ENCODE peak calls at places on chromosomes 4 and X, in six cellular contexts. One of them, this sample, is unnamed.

GRCh38 chrX:155148724-155149537 is 67.3 kb upstream of the VBP1 start:
- DNase-seq in K562: peak; percentile 23
- DNase-seq in GM23248: peak; percentile 25
- DNase-seq in mammary epithelial cell: peak; percentile 12
- DNase-seq in PC-3: peak; percentile 40
- DNase-seq in aorta: no peak
- DNase-seq in this sample: no peak

GRCh38 chr4:182102576-182102975 is 140.6 kb upstream of the TENM3 start:
- DNase-seq in K562: no peak
- DNase-seq in GM23248: no peak
- DNase-seq in mammary epithelial cell: no peak
- DNase-seq in PC-3: no peak
- DNase-seq in aorta: no peak
- DNase-seq in this sample: no peak

GRCh38 chr4:52241916-52242315 is 190.8 kb downstream of the SPATA18 start:
- DNase-seq in K562: no peak
- DNase-seq in GM23248: no peak
- DNase-seq in mammary epithelial cell: peak; percentile 41
- DNase-seq in PC-3: peak; percentile 89
- DNase-seq in aorta: no peak
- DNase-seq in this sample: no peak

GRCh38 chrX:133412246-133412645 is 3.0 kb downstream of the GPC4 start:
- DNase-seq in K562: no peak
- DNase-seq in GM23248: peak; percentile 67
- DNase-seq in mammary epithelial cell: no peak
- DNase-seq in PC-3: no peak
- DNase-seq in aorta: no peak
- DNase-seq in this sample: no peak

GRCh38 chr4:13902141-13902540 is 274.6 kb upstream of the BOD1L1 start:
- DNase-seq in K562: no peak
- DNase-seq in GM23248: peak; percentile 12
- DNase-seq in mammary epithelial cell: no peak
- DNase-seq in PC-3: no peak
- DNase-seq in aorta: no peak
- DNase-seq in this sample: no peak

GRCh38 chr4:80265571-80266266 is 745 bp upstream of the FGF5 start:
- DNase-seq in K562: peak; percentile 24
- DNase-seq in GM23248: peak; percentile 95
- DNase-seq in mammary epithelial cell: peak; percentile 80
- DNase-seq in PC-3: peak; percentile 52
- DNase-seq in aorta: no peak
- DNase-seq in this sample: no peak

GRCh38 chr4:130043796-130044195 is 947.8 kb downstream of the C4orf33 start:
- DNase-seq in K562: no peak
- DNase-seq in GM23248: no peak
- DNase-seq in mammary epithelial cell: no peak
- DNase-seq in PC-3: no peak
- DNase-seq in aorta: no peak
- DNase-seq in this sample: no peak

GRCh38 chr4:87896020-87896621 is 63.4 kb downstream of the MEPE start:
- DNase-seq in K562: no peak
- DNase-seq in GM23248: peak; percentile 75
- DNase-seq in mammary epithelial cell: peak; percentile 91
- DNase-seq in PC-3: peak; percentile 69
- DNase-seq in aorta: peak; percentile 62
- DNase-seq in this sample: no peak

GRCh38 chrX:87525771-87526229 is 8.2 kb downstream of the KLHL4 start:
- DNase-seq in K562: peak; percentile 3
- DNase-seq in GM23248: peak; percentile 23
- DNase-seq in mammary epithelial cell: peak; percentile 71
- DNase-seq in PC-3: peak; percentile 70
- DNase-seq in aorta: no peak
- DNase-seq in this sample: no peak

GRCh38 chr4:80069837-80070788 is 2.9 kb downstream of the ANTXR2 start:
- DNase-seq in K562: no peak
- DNase-seq in GM23248: peak; percentile 74
- DNase-seq in mammary epithelial cell: no peak
- DNase-seq in PC-3: peak; percentile 17
- DNase-seq in aorta: no peak
- DNase-seq in this sample: no peak

GRCh38 chrX:73930300-73930699 is 367.3 kb downstream of the CHIC1 start:
- DNase-seq in K562: no peak
- DNase-seq in GM23248: no peak
- DNase-seq in mammary epithelial cell: peak; percentile 55
- DNase-seq in PC-3: peak; percentile 15
- DNase-seq in aorta: no peak
- DNase-seq in this sample: no peak

GRCh38 chr4:243407-243806 is 61.9 kb downstream of the ZNF732 start:
- DNase-seq in K562: no peak
- DNase-seq in GM23248: no peak
- DNase-seq in mammary epithelial cell: no peak
- DNase-seq in PC-3: no peak
- DNase-seq in aorta: no peak
- DNase-seq in this sample: no peak

GRCh38 chrX:119374736-119375135 is 24.4 kb upstream of the SLC25A43 start:
- DNase-seq in K562: no peak
- DNase-seq in GM23248: peak; percentile 72
- DNase-seq in mammary epithelial cell: peak; percentile 29
- DNase-seq in PC-3: peak; percentile 77
- DNase-seq in aorta: no peak
- DNase-seq in this sample: no peak

GRCh38 chrX:65451663-65452062 is 82.9 kb downstream of the LAS1L start:
- DNase-seq in K562: peak; percentile 10
- DNase-seq in GM23248: peak; percentile 50
- DNase-seq in mammary epithelial cell: peak; percentile 8
- DNase-seq in PC-3: peak; percentile 53
- DNase-seq in aorta: no peak
- DNase-seq in this sample: no peak

GRCh38 chrX:97471071-97471470 is 587.4 kb downstream of the RPA4 start:
- DNase-seq in K562: no peak
- DNase-seq in GM23248: no peak
- DNase-seq in mammary epithelial cell: no peak
- DNase-seq in PC-3: no peak
- DNase-seq in aorta: no peak
- DNase-seq in this sample: no peak

GRCh38 chr4:91598696-91599095 is 705.1 kb upstream of the GRID2 start:
- DNase-seq in K562: no peak
- DNase-seq in GM23248: no peak
- DNase-seq in mammary epithelial cell: no peak
- DNase-seq in PC-3: no peak
- DNase-seq in aorta: no peak
- DNase-seq in this sample: no peak

GRCh38 chr4:498328-498919 is 532 bp downstream of the ZNF721 start:
- DNase-seq in K562: no peak
- DNase-seq in GM23248: peak; percentile 22
- DNase-seq in mammary epithelial cell: no peak
- DNase-seq in PC-3: no peak
- DNase-seq in aorta: no peak
- DNase-seq in this sample: no peak

GRCh38 chrX:107672955-107673378 is 44.7 kb downstream of the PRPS1 start:
- DNase-seq in K562: peak; percentile 70
- DNase-seq in GM23248: peak; percentile 78
- DNase-seq in mammary epithelial cell: peak; percentile 66
- DNase-seq in PC-3: peak; percentile 84
- DNase-seq in aorta: peak; percentile 78
- DNase-seq in this sample: peak; percentile 72

GRCh38 chrX:131977619-131978018 is 45.5 kb upstream of the STK26 start:
- DNase-seq in K562: no peak
- DNase-seq in GM23248: peak; percentile 6
- DNase-seq in mammary epithelial cell: no peak
- DNase-seq in PC-3: peak; percentile 30
- DNase-seq in aorta: no peak
- DNase-seq in this sample: no peak

GRCh38 chrX:123223409-123223808 is 39.3 kb downstream of the GRIA3 start:
- DNase-seq in K562: no peak
- DNase-seq in GM23248: no peak
- DNase-seq in mammary epithelial cell: no peak
- DNase-seq in PC-3: no peak
- DNase-seq in aorta: no peak
- DNase-seq in this sample: no peak

GRCh38 chrX:47264507-47265173 is 31.8 kb downstream of the USP11 start:
- DNase-seq in K562: peak; percentile 22
- DNase-seq in GM23248: peak; percentile 63
- DNase-seq in mammary epithelial cell: peak; percentile 79
- DNase-seq in PC-3: peak; percentile 43
- DNase-seq in aorta: no peak
- DNase-seq in this sample: no peak

GRCh38 chr4:125357675-125358074 is 42.9 kb downstream of the FAT4 start:
- DNase-seq in K562: no peak
- DNase-seq in GM23248: no peak
- DNase-seq in mammary epithelial cell: no peak
- DNase-seq in PC-3: no peak
- DNase-seq in aorta: no peak
- DNase-seq in this sample: no peak

GRCh38 chrX:120690344-120690743 is 60.5 kb upstream of the C1GALT1C1 start:
- DNase-seq in K562: no peak
- DNase-seq in GM23248: peak; percentile 39
- DNase-seq in mammary epithelial cell: no peak
- DNase-seq in PC-3: no peak
- DNase-seq in aorta: no peak
- DNase-seq in this sample: no peak

GRCh38 chr4:80138556-80139538 is 58.5 kb upstream of the PRDM8 start:
- DNase-seq in K562: no peak
- DNase-seq in GM23248: peak; percentile 68
- DNase-seq in mammary epithelial cell: peak; percentile 79
- DNase-seq in PC-3: peak; percentile 61
- DNase-seq in aorta: no peak
- DNase-seq in this sample: no peak

GRCh38 chrX:153722704-153723350 is 1.4 kb downstream of the BCAP31 start:
- DNase-seq in K562: no peak
- DNase-seq in GM23248: peak; percentile 59
- DNase-seq in mammary epithelial cell: peak; percentile 39
- DNase-seq in PC-3: peak; percentile 74
- DNase-seq in aorta: no peak
- DNase-seq in this sample: no peak

GRCh38 chr4:137524642-137525384 is 7.5 kb downstream of the PCDH18 start:
- DNase-seq in K562: no peak
- DNase-seq in GM23248: peak; percentile 79
- DNase-seq in mammary epithelial cell: no peak
- DNase-seq in PC-3: no peak
- DNase-seq in aorta: no peak
- DNase-seq in this sample: no peak

GRCh38 chr4:153521995-153522799 is 56.0 kb downstream of the TMEM131L start:
- DNase-seq in K562: no peak
- DNase-seq in GM23248: no peak
- DNase-seq in mammary epithelial cell: no peak
- DNase-seq in PC-3: no peak
- DNase-seq in aorta: no peak
- DNase-seq in this sample: no peak

GRCh38 chr4:57719451-57719850 is 609.3 kb upstream of the IGFBP7 start:
- DNase-seq in K562: no peak
- DNase-seq in GM23248: no peak
- DNase-seq in mammary epithelial cell: no peak
- DNase-seq in PC-3: no peak
- DNase-seq in aorta: no peak
- DNase-seq in this sample: no peak

GRCh38 chrX:16511776-16512400 is 138.1 kb upstream of the S100G start:
- DNase-seq in K562: no peak
- DNase-seq in GM23248: peak; percentile 21
- DNase-seq in mammary epithelial cell: no peak
- DNase-seq in PC-3: no peak
- DNase-seq in aorta: no peak
- DNase-seq in this sample: no peak

GRCh38 chrX:146481735-146482134 is 327.8 kb upstream of the CXorf51B start:
- DNase-seq in K562: no peak
- DNase-seq in GM23248: no peak
- DNase-seq in mammary epithelial cell: no peak
- DNase-seq in PC-3: no peak
- DNase-seq in aorta: no peak
- DNase-seq in this sample: no peak

DNA sequence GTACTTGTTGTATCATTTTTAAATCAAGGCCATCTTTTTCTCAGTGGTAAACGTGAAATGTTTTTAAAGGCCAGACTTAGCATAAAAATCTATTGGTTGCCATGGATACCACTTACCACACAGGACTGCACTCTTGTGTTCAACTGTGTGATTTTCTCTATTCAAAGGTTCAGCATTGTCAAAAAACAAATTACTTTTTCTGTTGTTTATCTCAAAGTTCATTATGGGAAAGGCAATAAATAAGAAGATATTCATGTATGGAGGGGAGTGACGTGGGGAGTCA is 231.0 kb upstream of the GATB start:
- DNase-seq in K562: no peak
- DNase-seq in GM23248: no peak
- DNase-seq in mammary epithelial cell: no peak
- DNase-seq in PC-3: no peak
- DNase-seq in aorta: no peak
- DNase-seq in this sample: no peak
- H3K27ac ChIP-seq in K562: no peak overlapping the region
- H3K27ac ChIP-seq in GM23248: no peak overlapping the region
- H3K27ac ChIP-seq in mammary epithelial cell: no peak overlapping the region
- H3K27ac ChIP-seq in PC-3: no peak overlapping the region
- H3K27ac ChIP-seq in aorta: peak overlapping the region; percentile 86
- H3K27ac ChIP-seq in this sample: peak overlapping the region; percentile 8

GRCh38 chr4:2942037-2942531 is 21.1 kb downstream of the NOP14 start:
- DNase-seq in K562: no peak
- DNase-seq in GM23248: no peak
- DNase-seq in mammary epithelial cell: no peak
- DNase-seq in PC-3: no peak
- DNase-seq in aorta: no peak
- DNase-seq in this sample: no peak
- H3K36me3 ChIP-seq in K562: peaks cover 96% of the 10 kb centered on the region
- H3K36me3 ChIP-seq in GM23248: peaks cover 57% of the 10 kb centered on the region
- H3K36me3 ChIP-seq in mammary epithelial cell: peaks cover 44% of the 10 kb centered on the region
- H3K36me3 ChIP-seq in PC-3: peaks cover 29% of the 10 kb centered on the region
- H3K36me3 ChIP-seq in aorta: peaks cover 6% of the 10 kb centered on the region
- H3K36me3 ChIP-seq in this sample: peaks cover 59% of the 10 kb centered on the region

DNA sequence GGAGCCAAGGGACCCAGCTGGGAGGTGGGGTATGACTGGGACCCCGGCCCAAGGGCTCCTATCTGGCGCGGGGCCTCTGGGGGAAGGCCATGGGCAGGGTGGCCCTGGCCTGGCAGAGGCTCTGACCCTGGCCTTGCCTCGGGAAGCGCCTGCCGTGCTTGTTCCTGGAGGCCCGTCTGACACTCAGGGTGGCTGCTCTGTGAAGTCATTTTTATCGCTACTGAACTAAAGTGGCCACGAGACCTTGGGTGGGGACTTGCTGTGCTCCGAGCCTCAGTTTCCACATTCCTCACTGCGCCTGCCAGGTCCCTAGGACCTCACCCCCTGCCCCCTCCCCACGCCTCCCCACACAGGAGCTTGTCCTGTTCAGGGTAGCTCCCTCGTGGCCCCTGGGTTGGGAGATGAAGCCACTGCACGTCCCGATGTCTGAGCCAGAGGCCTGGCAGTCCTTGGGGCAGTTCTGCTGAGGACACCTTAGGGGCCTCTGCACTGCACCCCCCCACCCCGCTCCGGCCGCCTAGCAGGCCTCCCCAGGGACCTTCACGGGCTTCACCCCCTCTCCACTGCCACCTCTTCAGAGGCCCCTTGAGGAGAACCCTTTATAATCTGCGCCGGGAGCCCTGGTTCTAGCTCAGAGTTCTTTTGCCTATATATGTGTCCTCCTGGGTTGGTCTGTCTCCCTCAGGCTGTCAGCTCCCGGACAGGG is 639 bp upstream of the SORCS2 start:
- DNase-seq in K562: no peak
- DNase-seq in GM23248: no peak
- DNase-seq in mammary epithelial cell: no peak
- DNase-seq in PC-3: no peak
- DNase-seq in aorta: peak; percentile 44
- DNase-seq in this sample: no peak
- H3K27ac ChIP-seq in K562: no peak overlapping the region
- H3K27ac ChIP-seq in GM23248: no peak overlapping the region
- H3K27ac ChIP-seq in mammary epithelial cell: no peak overlapping the region
- H3K27ac ChIP-seq in PC-3: no peak overlapping the region
- H3K27ac ChIP-seq in aorta: no peak overlapping the region
- H3K27ac ChIP-seq in this sample: no peak overlapping the region

GRCh38 chr4:6606465-6607235 is 31.7 kb downstream of the MAN2B2 start:
- DNase-seq in K562: no peak
- DNase-seq in GM23248: no peak
- DNase-seq in mammary epithelial cell: no peak
- DNase-seq in PC-3: no peak
- DNase-seq in aorta: no peak
- DNase-seq in this sample: no peak
- H3K36me3 ChIP-seq in K562: peaks cover 3% of the 10 kb centered on the region
- H3K36me3 ChIP-seq in GM23248: peaks cover 8% of the 10 kb centered on the region
- H3K36me3 ChIP-seq in mammary epithelial cell: peaks cover 2% of the 10 kb centered on the region
- H3K36me3 ChIP-seq in PC-3: no peaks in the 10 kb centered on the region
- H3K36me3 ChIP-seq in aorta: peaks cover 17% of the 10 kb centered on the region
- H3K36me3 ChIP-seq in this sample: peaks cover 87% of the 10 kb centered on the region